ENCODE peak calls at places on chromosomes 4 and X, in five cellular contexts. Z, B, T, X and H are unnamed samples.

GRCh38 chr4:94140998-94141397 is 66.7 kb upstream of the SMARCAD1 start:
- DNase-seq in X (no peak), B (no peak), Z (no peak), T (no peak), H (peak; percentile 2)

GRCh38 chr4:158016511-158016910 is 156.3 kb downstream of the GASK1B start:
- DNase-seq in T (no peak), X (no peak), Z (no peak), B (peak; percentile 75), H (no peak)

GRCh38 chr4:158042591-158043030 is 130.2 kb downstream of the GASK1B start:
- DNase-seq in X (no peak), T (no peak), Z (no peak), B (peak; percentile 48), H (no peak)

GRCh38 chrX:40867352-40867751 is 132.0 kb upstream of the MED14 start:
- DNase-seq in T (no peak), X (no peak), Z (no peak), B (peak; percentile 10), H (no peak)

GRCh38 chr4:174260099-174260498 is 23.4 kb downstream of the FBXO8 start:
- DNase-seq in T (no peak), Z (no peak), X (no peak), B (peak; percentile 93), H (no peak)

GRCh38 chrX:155611302-155611701 is 1.4 kb downstream of the TMLHE start:
- DNase-seq in T (no peak), B (no peak), Z (no peak), X (no peak), H (no peak)

GRCh38 chr4:74364649-74365491 is at the start of gene EREG:
- DNase-seq in B (peak; percentile 84), Z (peak; percentile 79), X (peak; percentile 74), T (peak; percentile 70), H (no peak)

GRCh38 chrX:131845201-131845600 is 177.9 kb upstream of the STK26 start:
- DNase-seq in X (no peak), B (no peak), Z (no peak), T (no peak), H (no peak)

GRCh38 chrX:152913915-152914314 is 16.0 kb downstream of the ZNF185 start:
- DNase-seq in Z (no peak), B (no peak), T (no peak), X (no peak), H (no peak)

GRCh38 chrX:140709421-140709846 is at the start of gene LINC00632:
- DNase-seq in T (peak; percentile 51), Z (no peak), B (peak; percentile 40), X (no peak), H (no peak)

GRCh38 chr4:146222313-146222712 is 8.0 kb downstream of the REELD1 start:
- DNase-seq in T (no peak), X (no peak), B (peak; percentile 46), Z (no peak), H (no peak)

GRCh38 chr4:53748328-53748772 is 157.1 kb upstream of the LNX1 start:
- DNase-seq in Z (no peak), B (no peak), T (no peak), X (no peak), H (peak; percentile 95)

GRCh38 chr4:140813804-140814203 is 57.6 kb upstream of the TBC1D9 start:
- DNase-seq in Z (no peak), X (no peak), T (no peak), B (no peak), H (no peak)

GRCh38 chr4:73617256-73617655 is 3.0 kb downstream of the RASSF6 start:
- DNase-seq in B (no peak), X (no peak), Z (no peak), T (no peak), H (peak; percentile 59)

DNA sequence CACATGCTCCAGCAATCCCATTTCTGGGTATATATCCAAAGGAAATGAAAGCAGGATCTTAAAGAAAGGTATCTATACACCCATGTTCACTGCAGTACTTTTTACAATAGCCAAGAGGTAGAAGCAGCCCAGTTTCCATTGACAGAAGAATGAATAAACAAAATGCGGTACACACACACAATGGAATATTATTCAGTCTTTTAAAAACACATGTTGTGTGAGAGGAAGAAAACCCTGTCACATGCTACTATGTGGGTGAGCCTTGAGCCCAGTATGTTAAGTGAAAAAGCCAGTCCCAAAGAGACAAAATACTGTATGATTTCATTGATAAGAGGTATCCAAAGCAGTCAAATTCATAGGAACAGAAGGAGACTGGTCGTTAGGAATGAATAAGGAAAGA is 6.3 kb downstream of the ANXA3 start:
- DNase-seq in T (no peak), Z (no peak), X (no peak), B (no peak), H (no peak)
- H3K79me2 ChIP-seq in T (no peaks in the 10 kb centered on the region), Z (no peaks in the 10 kb centered on the region), X (no peaks in the 10 kb centered on the region), B (no peaks in the 10 kb centered on the region), H (no peaks in the 10 kb centered on the region)

GRCh38 chrX:65687367-65687766 is 19.9 kb downstream of the MSN start:
- DNase-seq in T (no peak), Z (no peak), B (no peak), X (no peak), H (no peak)

GRCh38 chrX:65688403-65688881 is 21.0 kb downstream of the MSN start:
- DNase-seq in X (no peak), B (peak; percentile 72), Z (no peak), T (no peak), H (no peak)

GRCh38 chrX:65681810-65682209 is 14.4 kb downstream of the MSN start:
- DNase-seq in X (no peak), T (no peak), B (no peak), Z (no peak), H (no peak)

GRCh38 chrX:65686246-65686645 is 18.8 kb downstream of the MSN start:
- DNase-seq in Z (no peak), X (no peak), B (no peak), T (no peak), H (no peak)

GRCh38 chrX:65685112-65685511 is 17.7 kb downstream of the MSN start:
- DNase-seq in X (no peak), T (no peak), B (no peak), Z (no peak), H (no peak)
- H4K20me1 ChIP-seq in X (peaks cover 32% of the 10 kb centered on the region), T (peaks cover 5% of the 10 kb centered on the region), B (peaks cover 2% of the 10 kb centered on the region), Z (no peaks in the 10 kb centered on the region), H (peaks cover 5% of the 10 kb centered on the region)

DNA sequence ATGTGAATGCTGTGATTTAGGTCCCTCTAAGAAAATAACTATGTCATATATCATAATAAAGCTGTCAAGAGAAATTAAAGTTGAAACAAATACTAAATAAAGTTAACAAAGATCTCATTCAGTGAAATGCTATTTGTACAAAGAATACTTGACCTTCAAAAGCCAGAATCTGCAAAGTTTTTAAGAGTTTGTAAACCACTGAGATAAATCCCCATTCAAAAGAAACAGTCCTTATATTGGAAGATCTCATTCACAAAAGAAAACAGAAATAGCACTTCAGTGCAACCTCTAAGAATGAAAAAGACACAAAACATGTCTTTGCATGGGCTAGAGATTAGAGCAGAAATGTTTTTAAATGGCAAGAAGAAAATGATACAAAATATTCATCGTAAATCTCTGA is 149.1 kb upstream of the USP38 start:
- DNase-seq in B (no peak), Z (no peak), T (no peak), X (no peak), H (no peak)
- H3K79me2 ChIP-seq in B (no peaks in the 10 kb centered on the region), Z (no peaks in the 10 kb centered on the region), T (no peaks in the 10 kb centered on the region), X (no peaks in the 10 kb centered on the region), H (no peaks in the 10 kb centered on the region)

DNA sequence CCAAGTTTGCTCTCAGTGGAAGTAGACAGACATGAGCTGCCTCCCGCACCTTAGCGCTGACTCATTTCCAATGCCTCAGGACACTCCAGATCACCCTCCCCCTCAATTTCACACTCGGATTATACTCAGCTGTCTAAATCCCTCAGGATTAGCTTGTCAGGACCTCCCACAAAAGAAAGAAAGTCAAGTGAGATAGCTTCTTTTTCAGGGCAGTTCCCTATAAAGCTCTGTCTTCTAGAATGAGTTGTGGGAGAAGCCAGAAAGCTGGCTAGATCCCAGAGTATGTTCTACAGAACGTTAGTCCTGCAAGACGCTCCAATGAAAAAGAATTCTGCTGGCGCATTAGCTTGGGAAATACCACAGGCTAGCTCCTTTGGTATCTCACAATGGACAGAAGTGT is 51.2 kb upstream of the MTNR1A start:
- DNase-seq in X (peak; percentile 12), Z (no peak), B (no peak), T (peak; percentile 33), H (no peak)
- H4K20me1 ChIP-seq in X (no peaks in the 10 kb centered on the region), Z (no peaks in the 10 kb centered on the region), B (no peaks in the 10 kb centered on the region), T (peaks cover 6% of the 10 kb centered on the region), H (no peaks in the 10 kb centered on the region)

GRCh38 chr4:82848706-82849105 is 42.2 kb downstream of the SEC31A start:
- DNase-seq in Z (no peak), T (no peak), X (no peak), B (no peak), H (no peak)

GRCh38 chr4:82851902-82852750 is 38.8 kb downstream of the SEC31A start:
- DNase-seq in T (peak; percentile 54), Z (no peak), B (peak; percentile 63), X (peak; percentile 40), H (peak; percentile 60)

GRCh38 chr4:82850684-82851083 is 40.3 kb downstream of the SEC31A start:
- DNase-seq in B (no peak), X (no peak), Z (no peak), T (no peak), H (no peak)

GRCh38 chr4:82852751-82853053 is 38.3 kb downstream of the SEC31A start:
- DNase-seq in X (no peak), T (peak; percentile 3), Z (no peak), B (no peak), H (no peak)

GRCh38 chr4:82851318-82851717 is 39.6 kb downstream of the SEC31A start:
- DNase-seq in X (no peak), B (no peak), T (no peak), Z (no peak), H (no peak)
- H3K79me2 ChIP-seq in X (no peaks in the 10 kb centered on the region), B (peaks cover 5% of the 10 kb centered on the region), T (no peaks in the 10 kb centered on the region), Z (no peaks in the 10 kb centered on the region), H (no peaks in the 10 kb centered on the region)